ENCODE peak calls at places on chromosomes 16 and 17, in five cellular contexts. F is ascending aorta, E is NCI-H446 treated with DMSO at 0.1 percent for 48 hours, M is epithelial cell of esophagus, N is neural progenitor cell. R is an unnamed sample.

GRCh38 chr16:77805403-77805802 is 17.0 kb downstream of the VAT1L start:
- DNase-seq in F (no peak), N (no peak), E (no peak), M (no peak), R (no peak)

GRCh38 chr17:75645889-75646625 is 12.8 kb downstream of the SMIM5 start:
- DNase-seq in E (no peak), N (no peak), M (peak; percentile 73), F (peak; percentile 9), R (peak; percentile 56)

GRCh38 chr17:80836658-80836965 is 155.0 kb upstream of the CHMP6 start:
- DNase-seq in F (no peak), M (no peak), E (no peak), N (no peak), R (no peak)

GRCh38 chr16:22816475-22816874 is 2.5 kb downstream of the HS3ST2 start:
- DNase-seq in F (no peak), N (no peak), E (no peak), M (peak; percentile 75), R (no peak)

GRCh38 chr16:27432600-27432957 is 30.6 kb downstream of the IL21R start:
- DNase-seq in N (no peak), F (no peak), M (peak; percentile 85), E (no peak), R (no peak)

GRCh38 chr17:42845918-42846593 is 1.7 kb downstream of the AOC2 start:
- DNase-seq in F (no peak), M (no peak), N (no peak), E (no peak), R (no peak)

GRCh38 chr16:50580180-50580771 is 32.1 kb downstream of the NKD1 start:
- DNase-seq in N (no peak), F (no peak), E (no peak), M (peak; percentile 18), R (no peak)

GRCh38 chr16:2501938-2502900 is 11.5 kb upstream of the ATP6V0C start:
- DNase-seq in E (no peak), N (no peak), F (no peak), M (no peak), R (no peak)

GRCh38 chr17:44961921-44962350 is 6.2 kb downstream of the C1QL1 start:
- DNase-seq in E (peak; percentile 8), F (no peak), M (no peak), N (no peak), R (no peak)

GRCh38 chr17:31251075-31251474 is 46.0 kb downstream of the OMG start:
- DNase-seq in N (no peak), E (no peak), M (no peak), F (no peak), R (no peak)

GRCh38 chr17:2157081-2157480 is 102.2 kb downstream of the HIC1 start:
- DNase-seq in F (no peak), M (no peak), E (no peak), N (no peak), R (no peak)

GRCh38 chr16:88790312-88791150 is 5.5 kb upstream of the PIEZO1 start:
- DNase-seq in E (no peak), M (no peak), N (no peak), F (no peak), R (no peak)

GRCh38 chr17:82846061-82846691 is 6.4 kb upstream of the ZNF750 start:
- DNase-seq in N (no peak), E (no peak), F (no peak), M (no peak), R (no peak)

GRCh38 chr17:28899212-28899815 is 1.8 kb upstream of the FLOT2 start:
- DNase-seq in M (no peak), N (no peak), F (no peak), E (no peak), R (no peak)

GRCh38 chr16:82639666-82640336 is 13.0 kb downstream of the CDH13 start:
- DNase-seq in F (no peak), N (peak; percentile 82), M (peak; percentile 67), E (no peak), R (no peak)

GRCh38 chr16:1874854-1875253 is 2.9 kb upstream of the MEIOB start:
- DNase-seq in M (no peak), E (no peak), N (no peak), F (no peak), R (no peak)

GRCh38 chr17:46733837-46734516 is 84.5 kb downstream of the WNT3 start:
- DNase-seq in M (peak; percentile 74), F (no peak), N (no peak), E (no peak), R (no peak)

GRCh38 chr16:46747777-46748651 is at the start of gene MYLK3:
- DNase-seq in N (peak; percentile 30), M (no peak), F (no peak), E (no peak), R (no peak)

GRCh38 chr17:80107231-80108021 is 6.0 kb downstream of the GAA start:
- DNase-seq in N (no peak), F (no peak), M (no peak), E (no peak), R (no peak)

GRCh38 chr17:9842057-9842758 is 16.5 kb downstream of the GLP2R start:
- DNase-seq in M (no peak), N (no peak), E (no peak), F (no peak), R (peak; percentile 6)

GRCh38 chr17:62966426-62967110 is 533 bp downstream of the TANC2 start:
- DNase-seq in F (no peak), N (peak; percentile 73), E (no peak), M (peak; percentile 55), R (peak; percentile 45)

GRCh38 chr17:70172449-70172848 is 3.1 kb downstream of the KCNJ2 start:
- DNase-seq in E (no peak), M (no peak), F (no peak), N (no peak), R (no peak)

GRCh38 chr16:57094911-57095310 is 2.5 kb downstream of the CPNE2 start:
- DNase-seq in M (no peak), E (no peak), F (no peak), N (no peak), R (no peak)

GRCh38 chr16:760498-761343 is at the start of gene MSLN:
- DNase-seq in M (peak; percentile 76), E (no peak), F (no peak), N (no peak), R (no peak)

GRCh38 chr17:48510761-48511604 is 19.8 kb downstream of the HOXB1 start:
- DNase-seq in F (no peak), N (no peak), M (peak; percentile 46), E (no peak), R (no peak)

GRCh38 chr17:8243827-8244226 is 4.0 kb downstream of the CTC1 start:
- DNase-seq in F (no peak), M (no peak), N (no peak), E (no peak), R (no peak)

GRCh38 chr17:40598021-40598927 is 33.0 kb upstream of the CCR7 start:
- DNase-seq in N (no peak), M (no peak), E (no peak), F (no peak), R (no peak)

GRCh38 chr17:7835818-7836595 is 2.0 kb downstream of the KDM6B start:
- DNase-seq in F (no peak), E (no peak), M (peak; percentile 72), N (peak; percentile 77), R (no peak)

GRCh38 chr16:27233731-27234130 is 30.4 kb downstream of the KDM8 start:
- DNase-seq in N (no peak), M (no peak), E (no peak), F (no peak), R (no peak)

GRCh38 chr16:920722-921121 is 50.1 kb downstream of the LMF1 start:
- DNase-seq in F (no peak), M (no peak), N (peak; percentile 1), E (no peak), R (no peak)

GRCh38 chr17:46273541-46274236 is 21.2 kb upstream of the LRRC37A start:
- DNase-seq in M (no peak), N (no peak), F (no peak), E (no peak), R (no peak)

GRCh38 chr17:40615295-40615988 is 32.2 kb downstream of the SMARCE1 start:
- DNase-seq in E (no peak), F (no peak), M (peak; percentile 55), N (peak; percentile 68), R (no peak)

GRCh38 chr17:80782536-80783427 is 208.9 kb upstream of the CHMP6 start:
- DNase-seq in F (no peak), E (no peak), M (no peak), N (no peak), R (no peak)

GRCh38 chr16:24049113-24049512 is 207.0 kb upstream of the CACNG3 start:
- DNase-seq in N (no peak), M (no peak), E (no peak), F (no peak), R (no peak)

GRCh38 chr17:76539631-76540271 is at the start of gene PRCD:
- DNase-seq in F (no peak), N (peak; percentile 47), M (no peak), E (no peak), R (no peak)

GRCh38 chr17:16286009-16286946 is 67.0 kb downstream of the CENPV start:
- DNase-seq in E (no peak), F (peak; percentile 73), N (peak; percentile 68), M (peak; percentile 85), R (no peak)